ENCODE peak calls at places on chromosomes 4 and X, in seven cellular contexts. F, H, I, A, B, V and R are unnamed samples.

GRCh38 chr4:72606751-72607150 is 37.7 kb upstream of the ADAMTS3 start:
- DNase-seq in F (no peak), H (no peak), I (no peak), A (no peak), B (no peak), V (no peak), R (no peak)

GRCh38 chrX:74535211-74535621 is 79.2 kb downstream of the RLIM start:
- DNase-seq in F (peak), H (peak), I (peak), A (peak), B (no peak), V (no peak), R (peak)

GRCh38 chrX:55118574-55118973 is 29.8 kb downstream of the PAGE2 start:
- DNase-seq in F (no peak), H (no peak), I (no peak), A (no peak), B (no peak), V (no peak), R (no peak)

GRCh38 chrX:124960454-124960853 is 359.2 kb upstream of the TEX13C start:
- DNase-seq in F (no peak), H (no peak), I (no peak), A (no peak), B (no peak), V (no peak), R (no peak)

GRCh38 chrX:73561791-73562190 is 1.2 kb upstream of the CHIC1 start:
- DNase-seq in F (no peak), H (no peak), I (no peak), A (no peak), B (no peak), V (no peak), R (no peak)

GRCh38 chr4:148926861-148927260 is 484.6 kb upstream of the NR3C2 start:
- DNase-seq in F (no peak), H (no peak), I (no peak), A (no peak), B (no peak), V (no peak), R (no peak)

GRCh38 chr4:172356002-172356401 is 542.8 kb downstream of the GALNTL6 start:
- DNase-seq in F (no peak), H (no peak), I (no peak), A (no peak), B (no peak), V (no peak), R (no peak)

GRCh38 chrX:42087960-42088359 is 164.6 kb upstream of the CASK start:
- DNase-seq in F (no peak), H (no peak), I (peak), A (no peak), B (no peak), V (no peak), R (no peak)

GRCh38 chr4:124941267-124941666 is 228.7 kb upstream of the ANKRD50 start:
- DNase-seq in F (no peak), H (peak), I (no peak), A (no peak), B (no peak), V (no peak), R (no peak)

GRCh38 chr4:113086172-113086695 is 36.8 kb downstream of the ANK2 start:
- DNase-seq in F (no peak), H (no peak), I (no peak), A (no peak), B (no peak), V (no peak), R (no peak)

GRCh38 chr4:118221193-118221800 is 131.5 kb downstream of the PRSS12 start:
- DNase-seq in F (no peak), H (no peak), I (no peak), A (no peak), B (no peak), V (no peak), R (no peak)

GRCh38 chrX:66756717-66757116 is 117.8 kb upstream of the EDA2R start:
- DNase-seq in F (no peak), H (no peak), I (no peak), A (no peak), B (no peak), V (no peak), R (no peak)

GRCh38 chr4:54607521-54607920 is 50.2 kb upstream of the KIT start:
- DNase-seq in F (no peak), H (no peak), I (no peak), A (no peak), B (no peak), V (no peak), R (no peak)

GRCh38 chr4:113827285-113827684 is 65.7 kb upstream of the CAMK2D start:
- DNase-seq in F (no peak), H (no peak), I (no peak), A (no peak), B (no peak), V (no peak), R (no peak)

GRCh38 chrX:121256653-121257052 is 209.2 kb downstream of the GLUD2 start:
- DNase-seq in F (no peak), H (no peak), I (no peak), A (no peak), B (no peak), V (no peak), R (no peak)

GRCh38 chr4:26235500-26235899 is 85.3 kb upstream of the RBPJ start:
- DNase-seq in F (no peak), H (no peak), I (no peak), A (no peak), B (no peak), V (no peak), R (no peak)
- TF ChIP-seq JUND in F (no peak), H (no peak), I (no peak), A (no peak), B (no peak), V (no peak), R (no peak)

DNA sequence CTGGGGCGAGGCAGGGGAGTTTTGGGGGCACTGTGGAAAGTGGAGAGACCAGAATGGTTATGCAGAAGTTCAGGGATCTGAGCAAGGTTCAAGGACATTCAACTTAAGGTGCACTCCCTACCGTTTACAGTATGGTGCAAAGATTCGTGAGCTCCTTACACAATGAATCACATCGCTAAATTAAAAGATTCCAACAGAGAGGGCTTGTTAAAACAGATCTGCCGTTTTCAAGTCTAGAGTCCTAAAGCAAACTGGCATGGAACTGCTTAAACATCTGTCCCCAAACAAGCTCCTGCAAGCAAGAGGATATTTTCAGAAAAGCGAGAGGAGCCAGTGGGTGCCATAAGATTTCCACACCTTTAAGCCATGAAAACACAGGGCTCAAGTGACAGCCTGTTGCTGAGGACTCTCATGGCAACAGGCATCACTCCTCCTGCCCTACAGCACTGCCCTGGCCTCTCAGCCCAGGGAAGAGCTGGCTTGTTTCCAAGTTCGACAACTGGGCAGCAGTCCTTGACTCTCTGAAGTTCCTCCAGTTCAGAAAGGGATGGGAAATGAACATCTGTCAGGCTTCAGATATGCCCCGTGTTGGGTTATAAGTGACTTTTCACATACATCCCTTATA is 10.0 kb downstream of the FAM184B start:
- DNase-seq in F (no peak), H (no peak), I (no peak), A (peak), B (no peak), V (no peak), R (peak)
- TF ChIP-seq JUND in F (no peak), H (no peak), I (no peak), A (no peak), B (no peak), V (no peak), R (no peak)

GRCh38 chrX:130139474-130140201 is 26.0 kb downstream of the AIFM1 start:
- DNase-seq in F (no peak), H (no peak), I (no peak), A (no peak), B (no peak), V (no peak), R (no peak)

GRCh38 chrX:130144509-130144908 is 21.1 kb downstream of the AIFM1 start:
- DNase-seq in F (no peak), H (no peak), I (no peak), A (no peak), B (no peak), V (no peak), R (no peak)

GRCh38 chrX:130147631-130148030 is 18.0 kb downstream of the AIFM1 start:
- DNase-seq in F (no peak), H (no peak), I (no peak), A (no peak), B (no peak), V (no peak), R (no peak)

DNA sequence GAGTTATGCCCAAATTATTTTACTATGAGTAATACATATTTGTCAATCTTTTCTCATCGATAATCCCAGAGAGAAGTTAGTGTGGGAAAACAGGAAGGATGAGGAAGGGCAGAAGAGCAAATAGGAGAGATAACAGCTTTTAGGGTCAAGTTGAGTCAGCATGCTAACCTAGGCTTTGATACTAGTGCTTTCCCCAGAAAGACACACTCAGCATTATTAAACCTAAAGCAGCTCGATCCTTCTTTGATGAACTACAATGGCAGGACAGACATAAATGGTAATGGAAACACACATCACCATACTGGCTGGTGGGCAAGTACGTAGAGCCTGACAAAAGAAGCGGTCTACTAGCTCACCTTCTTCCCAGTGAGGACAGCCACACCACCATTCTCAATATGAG is 20.5 kb downstream of the AIFM1 start:
- DNase-seq in F (no peak), H (no peak), I (no peak), A (no peak), B (no peak), V (no peak), R (no peak)
- TF ChIP-seq JUND in F (no peak), H (no peak), I (no peak), A (no peak), B (no peak), V (no peak), R (no peak)

DNA sequence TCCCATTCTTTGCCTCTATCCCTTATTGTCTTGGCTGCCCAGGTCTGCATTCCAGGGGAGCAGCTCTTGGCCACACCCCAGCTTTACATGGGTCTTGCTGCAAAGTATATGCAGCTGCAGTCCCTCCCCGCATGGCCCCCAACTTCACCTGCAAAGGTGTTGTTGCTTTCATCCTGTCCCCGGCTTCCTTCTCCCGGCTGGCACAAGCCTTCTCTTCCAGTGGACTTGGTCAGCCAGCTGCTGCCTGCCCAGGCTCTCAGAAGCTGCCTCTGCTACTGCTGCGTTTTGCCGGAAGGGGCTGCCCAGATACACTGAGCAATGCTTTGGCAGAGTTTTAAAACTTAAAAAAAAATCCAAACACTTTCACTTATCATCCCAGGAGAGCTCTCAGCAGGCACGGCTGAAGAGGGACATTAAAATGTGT is 121.2 kb upstream of the PDLIM3 start:
- DNase-seq in F (no peak), H (no peak), I (no peak), A (no peak), B (no peak), V (peak), R (no peak)
- TF ChIP-seq JUND in F (no peak), H (no peak), I (no peak), A (no peak), B (no peak), V (no peak), R (no peak)

DNA sequence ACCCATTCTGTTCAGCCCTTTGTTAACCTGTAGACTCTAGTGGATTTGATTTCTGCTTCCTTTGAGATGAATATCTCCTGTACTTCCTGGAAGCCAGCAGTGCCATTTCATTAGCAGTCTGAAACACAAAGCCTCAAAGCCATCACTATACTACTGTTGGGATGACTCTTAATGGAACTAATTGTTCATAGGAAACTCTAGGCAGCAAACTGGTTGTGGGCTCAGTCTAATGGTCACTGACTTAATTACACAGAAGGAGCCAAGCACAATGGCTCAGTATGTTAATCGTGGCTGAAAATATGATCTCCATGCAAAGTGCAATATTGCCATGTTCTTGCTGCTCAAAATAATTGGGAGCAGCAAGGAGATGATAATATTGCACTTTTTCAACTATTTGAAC is 262.3 kb downstream of the ARHGAP24 start:
- DNase-seq in F (no peak), H (no peak), I (no peak), A (no peak), B (no peak), V (no peak), R (no peak)
- TF ChIP-seq JUND in F (no peak), H (no peak), I (no peak), A (no peak), B (no peak), V (no peak), R (no peak)

DNA sequence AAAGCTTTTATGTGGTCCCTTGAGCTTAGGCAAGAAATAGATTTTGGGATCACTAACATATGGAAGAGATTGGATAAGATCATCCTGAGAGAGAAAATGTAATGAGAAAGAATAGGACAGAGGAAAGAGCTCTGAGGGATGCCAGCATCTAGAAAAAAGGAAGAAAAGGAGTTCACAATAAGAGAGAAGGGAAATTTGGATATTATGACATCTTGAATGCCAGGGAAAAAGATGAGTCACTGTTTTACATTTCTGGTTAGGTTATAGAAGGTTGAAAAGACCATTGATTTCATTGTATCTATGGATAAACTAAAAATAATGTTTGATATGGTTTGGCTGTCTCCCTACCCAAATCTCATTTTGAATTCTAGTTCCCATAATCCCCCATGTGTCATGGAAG is 208.5 kb downstream of the MAD2L1 start:
- DNase-seq in F (no peak), H (no peak), I (no peak), A (no peak), B (no peak), V (no peak), R (no peak)
- TF ChIP-seq JUND in F (no peak), H (no peak), I (no peak), A (no peak), B (no peak), V (no peak), R (no peak)